ENCODE peak calls at places on chromosome 10, in four cellular contexts. R is transverse colon, G is tibial nerve, J is sigmoid colon. H is an unnamed sample.
A peak's percentile ranks its signal among the peaks of the same experiment; 100 is the strongest.

GRCh38 chr10:90885176-90885575 is 13.4 kb downstream of the RPP30 start:
- DNase-seq in R (no peak), G (no peak), J (no peak), H (no peak)

GRCh38 chr10:69883256-69883655 is 81.5 kb downstream of the COL13A1 start:
- DNase-seq in R (peak; percentile 46), G (no peak), J (no peak), H (peak; percentile 37)

GRCh38 chr10:103765981-103766380 is 89.4 kb downstream of the SH3PXD2A start:
- DNase-seq in R (no peak), G (no peak), J (no peak), H (peak; percentile 75)

GRCh38 chr10:78973901-78974408 is 94.8 kb upstream of the ZMIZ1 start:
- DNase-seq in R (no peak), G (peak; percentile 57), J (peak; percentile 85), H (no peak)

GRCh38 chr10:98339790-98340189 is 71.8 kb upstream of the LOXL4 start:
- DNase-seq in R (peak; percentile 39), G (no peak), J (no peak), H (no peak)

GRCh38 chr10:14670551-14671240 is 104.0 kb downstream of the FAM107B start:
- DNase-seq in R (no peak), G (no peak), J (peak; percentile 72), H (no peak)

GRCh38 chr10:52900564-52900963 is 128.0 kb upstream of the MBL2 start:
- DNase-seq in R (no peak), G (no peak), J (no peak), H (no peak)

GRCh38 chr10:14608381-14609001 is 166.2 kb downstream of the FAM107B start:
- DNase-seq in R (no peak), G (no peak), J (no peak), H (no peak)

GRCh38 chr10:35942052-35942451 is 300.0 kb upstream of the FZD8 start:
- DNase-seq in R (no peak), G (no peak), J (no peak), H (no peak)

GRCh38 chr10:100544950-100545349 is 9.2 kb downstream of the HIF1AN start:
- DNase-seq in R (no peak), G (no peak), J (no peak), H (no peak)

GRCh38 chr10:43966571-43966965 is 317.9 kb upstream of the ZNF32 start:
- DNase-seq in R (no peak), G (no peak), J (no peak), H (no peak)

GRCh38 chr10:131579251-131580071 is 267.9 kb upstream of the TCERG1L start:
- DNase-seq in R (no peak), G (no peak), J (no peak), H (peak; percentile 18)

GRCh38 chr10:61899997-61900828 is 1.3 kb upstream of the ARID5B start:
- DNase-seq in R (peak; percentile 85), G (peak; percentile 35), J (peak; percentile 82), H (peak; percentile 66)

GRCh38 chr10:27240891-27241639 is 468 bp upstream of the ACBD5 start:
- DNase-seq in R (peak; percentile 17), G (no peak), J (no peak), H (peak; percentile 41)

GRCh38 chr10:66671562-66671961 is 254.3 kb upstream of the LRRTM3 start:
- DNase-seq in R (no peak), G (no peak), J (no peak), H (no peak)

GRCh38 chr10:43111921-43112607 is 26.2 kb upstream of the CSGALNACT2 start:
- DNase-seq in R (no peak), G (no peak), J (no peak), H (no peak)

GRCh38 chr10:66244953-66245352 is 680.9 kb upstream of the LRRTM3 start:
- DNase-seq in R (no peak), G (no peak), J (no peak), H (no peak)

GRCh38 chr10:114632869-114633715 is 25.0 kb downstream of the ABLIM1 start:
- DNase-seq in R (no peak), G (peak; percentile 22), J (peak; percentile 68), H (no peak)

GRCh38 chr10:115063702-115064479 is 29.3 kb upstream of the ATRNL1 start:
- DNase-seq in R (no peak), G (no peak), J (no peak), H (no peak)

GRCh38 chr10:129136074-129136473 is 331.0 kb upstream of the MGMT start:
- DNase-seq in R (no peak), G (no peak), J (no peak), H (no peak)

DNA sequence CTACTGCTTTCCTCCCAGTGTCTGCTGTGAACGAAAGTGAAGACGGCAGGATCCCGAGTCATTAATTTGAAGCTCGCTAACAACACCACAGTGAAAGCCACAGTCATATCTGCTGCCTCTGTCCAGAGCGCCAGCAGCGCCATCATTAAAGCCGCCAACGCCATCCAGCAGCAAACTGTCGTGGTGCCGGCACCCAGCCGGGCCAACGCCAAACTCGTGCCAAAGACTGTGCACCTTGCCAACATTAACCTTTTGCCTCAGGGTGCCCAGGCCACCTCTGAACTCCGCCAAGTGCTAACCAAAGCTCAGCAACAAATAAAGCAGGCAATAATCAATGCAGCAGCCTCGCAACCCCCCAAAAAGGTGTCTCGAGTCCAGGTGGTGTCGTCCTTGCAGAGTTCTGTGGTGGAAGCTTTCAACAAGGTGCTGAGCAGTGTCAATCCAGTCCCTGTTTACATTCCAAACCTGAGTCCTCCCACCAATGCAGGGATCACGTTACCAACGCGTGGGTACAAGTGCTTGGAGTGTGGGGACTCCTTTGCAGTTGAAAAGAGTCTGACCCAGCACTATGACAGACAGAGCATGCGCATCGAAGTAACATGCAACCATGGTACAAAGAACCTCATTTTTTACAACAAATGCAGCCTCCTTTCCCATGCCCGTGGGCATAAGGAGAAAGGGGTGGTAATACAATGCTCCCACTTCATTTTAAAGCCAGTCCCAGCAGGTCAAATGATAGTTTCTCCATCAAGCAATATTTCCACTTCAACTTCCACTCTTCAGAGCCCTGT is 94.8 kb upstream of the KCNMA1 start:
- DNase-seq in R (no peak), G (no peak), J (no peak), H (no peak)
- TF ChIP-seq EP300 in R (no peak), G (no peak), J (no peak), H (no peak)

GRCh38 chr10:117552156-117552620 is 9.6 kb downstream of the EMX2 start:
- DNase-seq in R (no peak), G (no peak), J (no peak), H (no peak)

GRCh38 chr10:117552759-117553158 is 10.2 kb downstream of the EMX2 start:
- DNase-seq in R (no peak), G (no peak), J (no peak), H (no peak)

GRCh38 chr10:117553815-117554172 is 11.2 kb downstream of the EMX2 start:
- DNase-seq in R (no peak), G (no peak), J (no peak), H (no peak)

GRCh38 chr10:117554371-117554770 is 11.8 kb downstream of the EMX2 start:
- DNase-seq in R (no peak), G (no peak), J (no peak), H (no peak)

GRCh38 chr10:117553171-117553814 is 10.7 kb downstream of the EMX2 start:
- DNase-seq in R (no peak), G (no peak), J (no peak), H (no peak)
- TF ChIP-seq CTCF in R (no peak), G (no peak), J (no peak), H (no peak)

GRCh38 chr10:11115337-11115736 is 97.7 kb downstream of the CELF2 start:
- DNase-seq in R (no peak), G (no peak), J (no peak), H (no peak)
- TF ChIP-seq EP300 in R (no peak), G (no peak), J (no peak), H (no peak)

DNA sequence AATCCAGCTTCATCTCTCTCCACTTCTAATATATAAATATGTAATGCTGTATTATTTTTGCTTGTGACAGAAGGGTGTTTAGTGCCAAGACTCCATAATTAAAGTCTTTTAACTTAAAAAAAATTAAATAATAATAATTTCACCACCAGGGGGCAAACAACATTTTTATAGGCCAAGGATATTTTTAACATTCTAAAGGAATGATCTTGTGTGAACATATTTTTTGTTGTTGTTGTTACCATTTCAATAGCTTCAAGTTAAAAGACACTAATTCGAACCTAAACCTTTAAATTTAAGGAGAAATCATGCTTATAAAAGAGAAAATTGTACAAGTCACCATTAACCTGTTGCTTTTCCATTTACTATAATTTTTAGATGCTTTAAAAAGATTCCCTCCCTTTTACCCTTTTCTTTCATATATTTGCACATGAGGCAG is 7.5 kb upstream of the DNAJC1 start:
- DNase-seq in R (no peak), G (no peak), J (no peak), H (no peak)
- TF ChIP-seq CTCF in R (peak; percentile 51), G (peak; percentile 30), J (no peak), H (no peak)

GRCh38 chr10:72261323-72262018 is 12.3 kb upstream of the DDIT4 start:
- DNase-seq in R (peak; percentile 35), G (no peak), J (no peak), H (peak; percentile 36)
- TF ChIP-seq EP300 in R (no peak), G (no peak), J (no peak), H (no peak)

GRCh38 chr10:116272497-116273221 is at the start of gene GFRA1:
- DNase-seq in R (no peak), G (no peak), J (peak; percentile 74), H (no peak)
- TF ChIP-seq CTCF in R (peak; percentile 5), G (no peak), J (no peak), H (no peak)

GRCh38 chr10:119302172-119302571 is 94.8 kb downstream of the GRK5 start:
- DNase-seq in R (no peak), G (no peak), J (no peak), H (no peak)
- TF ChIP-seq EP300 in R (no peak), G (no peak), J (no peak), H (no peak)

GRCh38 chr10:18472977-18473376 is 178.4 kb downstream of the NSUN6 start:
- DNase-seq in R (no peak), G (no peak), J (no peak), H (no peak)
- TF ChIP-seq CTCF in R (no peak), G (no peak), J (no peak), H (no peak)

GRCh38 chr10:80280071-80280800 is 9.2 kb downstream of the MAT1A start:
- DNase-seq in R (no peak), G (no peak), J (no peak), H (peak; percentile 16)

GRCh38 chr10:80281292-80281691 is 8.2 kb downstream of the MAT1A start:
- DNase-seq in R (no peak), G (no peak), J (no peak), H (peak; percentile 15)

GRCh38 chr10:80283119-80283518 is 6.3 kb downstream of the MAT1A start:
- DNase-seq in R (no peak), G (no peak), J (no peak), H (no peak)

GRCh38 chr10:80283536-80284199 is 5.8 kb downstream of the MAT1A start:
- DNase-seq in R (no peak), G (no peak), J (no peak), H (no peak)

GRCh38 chr10:80281784-80282505 is 7.5 kb downstream of the MAT1A start:
- DNase-seq in R (no peak), G (no peak), J (no peak), H (peak; percentile 2)
- TF ChIP-seq EP300 in R (no peak), G (no peak), J (no peak), H (no peak)